ENCODE peak calls at places on chromosome 21, in four cellular contexts. M is A549; I is heart left ventricle; S is activated naive CD8-positive, alpha-beta T cell treated with anti-CD3 and anti-CD28 coated beads, Interleukin-2, amount 50 U/mL, for 24 hours. L is an unnamed sample.

GRCh38 chr21:38725196-38726157 is 80.3 kb upstream of the ETS2 start:
- ATAC-seq in M (no peak), I (no peak), S (no peak), L (no peak)

GRCh38 chr21:41366522-41367151 is 4.8 kb downstream of the MX2 start:
- ATAC-seq in M (peak), I (no peak), S (no peak), L (no peak)

GRCh38 chr21:29250642-29251041 is 48.1 kb upstream of the BACH1 start:
- ATAC-seq in I (no peak), M (no peak), S (no peak), L (no peak)

GRCh38 chr21:37811711-37812110 is 104.5 kb downstream of the KCNJ6 start:
- ATAC-seq in S (no peak), M (no peak), I (no peak), L (no peak)

GRCh38 chr21:32131960-32132359 is 146.9 kb downstream of the MIS18A start:
- ATAC-seq in S (no peak), I (peak), M (no peak), L (no peak)

GRCh38 chr21:43956667-43957030 is 55.5 kb upstream of the TRAPPC10 start:
- ATAC-seq in M (no peak), I (peak), S (no peak), L (no peak)

GRCh38 chr21:22791986-22792560 is 1793.9 kb downstream of the NCAM2 start:
- ATAC-seq in I (no peak), M (no peak), S (no peak), L (no peak)

GRCh38 chr21:32735524-32735923 is 7.7 kb upstream of the SYNJ1 start:
- ATAC-seq in I (no peak), S (peak), M (no peak), L (no peak)

GRCh38 chr21:33858672-33859372 is 56.8 kb downstream of the ATP5PO start:
- ATAC-seq in S (no peak), M (no peak), I (peak), L (no peak)

GRCh38 chr21:42187976-42188653 is 30.8 kb upstream of the ABCG1 start:
- ATAC-seq in I (peak), S (peak), M (no peak), L (peak)

GRCh38 chr21:25329227-25329626 is 278.1 kb downstream of the MRPL39 start:
- ATAC-seq in S (no peak), M (no peak), I (no peak), L (no peak)

GRCh38 chr21:31974454-31974985 is 101.7 kb downstream of the HUNK start:
- ATAC-seq in S (peak), I (no peak), M (no peak), L (no peak)

GRCh38 chr21:14685568-14685967 is 139.5 kb upstream of the SAMSN1 start:
- ATAC-seq in S (no peak), I (no peak), M (no peak), L (no peak)

GRCh38 chr21:34061983-34062382 is 11.4 kb upstream of the MRPS6 start:
- ATAC-seq in I (no peak), M (no peak), S (no peak), L (no peak)

GRCh38 chr21:38178653-38179503 is 77.9 kb upstream of the KCNJ15 start:
- ATAC-seq in S (no peak), M (no peak), I (no peak), L (no peak)

GRCh38 chr21:30408782-30409494 is 13.1 kb downstream of the KRTAP13-1 start:
- ATAC-seq in S (peak), M (no peak), I (peak), L (no peak)

GRCh38 chr21:36866419-36866818 is 100.0 kb downstream of the HLCS start:
- ATAC-seq in M (no peak), S (no peak), I (no peak), L (no peak)

GRCh38 chr21:22115746-22116145 is 1117.5 kb downstream of the NCAM2 start:
- ATAC-seq in M (no peak), S (no peak), I (no peak), L (no peak)

GRCh38 chr21:45620201-45620600 is 23.3 kb upstream of the PCBP3 start:
- ATAC-seq in M (no peak), S (no peak), I (no peak), L (no peak)

GRCh38 chr21:42386034-42386591 is 9.7 kb downstream of the TMPRSS3 start:
- ATAC-seq in I (no peak), S (no peak), M (no peak), L (no peak)

GRCh38 chr21:40706161-40706560 is 140.8 kb downstream of the DSCAM start:
- ATAC-seq in S (no peak), M (no peak), I (no peak), L (no peak)

GRCh38 chr21:31720330-31720729 is 11.6 kb downstream of the SCAF4 start:
- ATAC-seq in I (no peak), M (no peak), S (peak), L (no peak)

GRCh38 chr21:44907225-44907965 is 13.3 kb downstream of the ITGB2 start:
- ATAC-seq in S (no peak), M (no peak), I (no peak), L (no peak)

GRCh38 chr21:28675265-28676041 is 317.2 kb downstream of the LTN1 start:
- ATAC-seq in S (no peak), I (peak), M (no peak), L (peak)

GRCh38 chr21:36766511-36766910 is 67.6 kb downstream of the SIM2 start:
- ATAC-seq in S (no peak), I (no peak), M (no peak), L (no peak)

GRCh38 chr21:43290529-43291346 is 121.9 kb downstream of the CRYAA start:
- ATAC-seq in S (no peak), I (peak), M (no peak), L (no peak)

GRCh38 chr21:34845521-34846213 is 176.9 kb downstream of the CLIC6 start:
- ATAC-seq in S (peak), M (no peak), I (peak), L (no peak)

GRCh38 chr21:36589352-36589971 is 109.5 kb upstream of the SIM2 start:
- ATAC-seq in I (no peak), S (peak), M (no peak), L (no peak)

GRCh38 chr21:35818597-35818996 is 241.7 kb downstream of the SETD4 start:
- ATAC-seq in I (no peak), S (no peak), M (no peak), L (no peak)

GRCh38 chr21:17436626-17437111 is 76.2 kb upstream of the CXADR start:
- ATAC-seq in M (no peak), S (no peak), I (no peak), L (no peak)

GRCh38 chr21:14452842-14453241 is 69.9 kb upstream of the HSPA13 start:
- ATAC-seq in S (no peak), I (no peak), M (no peak), L (no peak)

GRCh38 chr21:34771512-34772028 is 102.8 kb downstream of the CLIC6 start:
- ATAC-seq in I (no peak), M (peak), S (no peak), L (no peak)

GRCh38 chr21:33228455-33228854 is 1.3 kb upstream of the IFNAR2 start:
- ATAC-seq in S (no peak), I (no peak), M (no peak), L (no peak)